ENCODE peak calls at places on chromosomes 6 and 20, in seven cellular contexts. G is spleen, H is fibroblast of lung, L is heart left ventricle, O is MCF 10A, E is HFF-Myc, A is NAMALWA. U is an unnamed sample.

GRCh38 chr6:143675946-143676345 is 1.8 kb upstream of the PHACTR2 start:
- DNase-seq in E (no peak), G (no peak), H (peak), O (peak), L (no peak), A (no peak), U (peak)

GRCh38 chr20:54208492-54209044 is 681 bp downstream of the PFDN4 start:
- DNase-seq in E (no peak), A (peak), G (no peak), H (peak), O (peak), L (no peak), U (peak)

GRCh38 chr6:6851059-6851658 is 256.6 kb upstream of the RREB1 start:
- DNase-seq in H (peak), A (peak), L (peak), E (peak), G (no peak), O (peak), U (peak)

GRCh38 chr6:42748241-42748898 is 2.5 kb upstream of the TBCC start:
- DNase-seq in E (no peak), G (no peak), O (no peak), L (no peak), A (no peak), H (peak), U (no peak)

GRCh38 chr6:113246186-113246585 is 611.0 kb upstream of the MARCKS start:
- DNase-seq in H (peak), A (no peak), G (no peak), L (no peak), E (no peak), O (no peak), U (no peak)

GRCh38 chr20:49747707-49748524 is 34.2 kb upstream of the B4GALT5 start:
- DNase-seq in A (no peak), H (peak), L (peak), O (peak), E (no peak), G (peak), U (no peak)

GRCh38 chr6:170058878-170059485 is 231.9 kb downstream of the DLL1 start:
- DNase-seq in A (no peak), E (no peak), L (no peak), O (no peak), H (no peak), G (peak), U (no peak)

GRCh38 chr6:26415791-26416190 is 13.7 kb downstream of the BTN3A1 start:
- DNase-seq in O (no peak), H (no peak), L (no peak), A (no peak), E (no peak), G (no peak), U (no peak)

GRCh38 chr6:14254505-14254904 is 136.9 kb downstream of the CD83 start:
- DNase-seq in G (no peak), E (no peak), A (peak), O (no peak), H (no peak), L (no peak), U (no peak)

GRCh38 chr6:137271245-137272183 is 52.3 kb upstream of the IFNGR1 start:
- DNase-seq in H (peak), L (no peak), G (no peak), E (peak), O (peak), A (peak), U (peak)

GRCh38 chr6:162181741-162182401 is 545.7 kb downstream of the PRKN start:
- DNase-seq in L (no peak), H (peak), E (no peak), A (no peak), O (peak), G (no peak), U (peak)

GRCh38 chr20:52192296-52193007 is 873 bp upstream of the ZFP64 start:
- DNase-seq in A (no peak), E (no peak), L (peak), O (peak), G (no peak), H (no peak), U (no peak)